ENCODE peak calls at places on chromosomes 12 and 14, in ten cellular contexts. N, J, G, Y, B, R, L, A, U and V are unnamed samples. For H3K4me1, the result is how much of the 10 kb centered on the place peaks cover.

GRCh38 chr12:24903305-24904088 is 45.4 kb downstream of the BCAT1 start:
- DNase-seq in Y (no peak), B (peak), N (no peak), G (peak), L (no peak), J (no peak), U (no peak), R (no peak), A (no peak), V (no peak)

GRCh38 chr12:119179335-119180021 is 747 bp downstream of the HSPB8 start:
- DNase-seq in J (peak), L (peak), B (peak), A (peak), Y (no peak), U (peak), G (peak), R (peak), N (peak), V (no peak)

GRCh38 chr12:62375603-62376002 is 91.0 kb upstream of the MON2 start:
- DNase-seq in N (no peak), A (no peak), R (no peak), Y (no peak), L (no peak), B (no peak), G (no peak), J (no peak), U (no peak), V (no peak)

GRCh38 chr12:116609715-116610114 is 50.5 kb downstream of the MAP1LC3B2 start:
- DNase-seq in U (no peak), G (no peak), R (no peak), N (no peak), Y (no peak), J (no peak), B (peak), A (no peak), L (no peak), V (peak)

GRCh38 chr14:33062476-33062875 is 123.8 kb downstream of the NPAS3 start:
- DNase-seq in L (no peak), N (no peak), U (no peak), J (no peak), Y (no peak), R (no peak), G (no peak), B (no peak), A (no peak), V (no peak)

GRCh38 chr14:49895480-49895879 is 2.6 kb downstream of the ARF6 start:
- DNase-seq in Y (no peak), L (no peak), R (no peak), U (no peak), N (no peak), J (no peak), A (no peak), G (no peak), B (no peak), V (peak)

GRCh38 chr14:54621686-54622085 is 54.8 kb downstream of the SAMD4A start:
- DNase-seq in G (peak), U (no peak), Y (no peak), L (no peak), A (no peak), N (no peak), J (no peak), B (no peak), R (no peak), V (no peak)

GRCh38 chr14:103732868-103733626 is 17.4 kb downstream of the ZFYVE21 start:
- DNase-seq in U (no peak), A (no peak), G (no peak), R (no peak), Y (no peak), J (no peak), N (no peak), B (no peak), L (no peak), V (no peak)

GRCh38 chr14:55019968-55020554 is 6.8 kb downstream of the WDHD1 start:
- DNase-seq in G (no peak), N (no peak), A (no peak), Y (no peak), U (no peak), R (no peak), B (no peak), L (no peak), J (peak), V (no peak)

GRCh38 chr14:103889313-103890051 is 38.8 kb upstream of the TDRD9 start:
- DNase-seq in G (no peak), R (peak), Y (peak), U (no peak), J (peak), B (no peak), N (peak), A (no peak), L (no peak), V (peak)

DNA sequence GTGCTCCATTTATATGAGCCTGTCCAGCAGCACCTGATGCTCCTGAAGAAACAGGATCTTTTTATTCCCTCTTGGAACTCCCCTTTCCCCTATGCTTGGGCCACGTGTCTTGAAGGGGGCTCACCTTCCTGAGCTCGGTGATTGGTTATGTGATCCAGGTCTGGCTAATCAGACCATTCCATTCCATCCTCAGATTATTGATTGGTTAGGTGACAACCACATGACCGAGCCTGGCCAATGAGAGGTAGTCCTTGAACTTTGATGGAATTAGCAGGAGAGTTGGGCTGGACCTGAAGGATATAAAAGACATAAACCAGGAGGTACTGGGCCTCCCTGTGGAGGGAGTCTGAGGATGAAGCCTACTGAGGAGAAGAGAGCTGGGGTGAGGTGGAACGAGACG is 216.6 kb upstream of the LHX5 start:
- DNase-seq in B (no peak), U (no peak), A (no peak), J (no peak), R (no peak), N (no peak), Y (no peak), L (no peak), G (no peak), V (no peak)
- H3K4me1 ChIP-seq in B (under half), U (under half), A (under half), J (under half), R (under half), N (under half), Y (under half), L (under half), G (under half), V (under half)

GRCh38 chr14:36020120-36021029 is 156.1 kb downstream of the PTCSC3 start:
- DNase-seq in J (no peak), G (no peak), R (no peak), N (no peak), Y (no peak), A (no peak), B (peak), L (no peak), U (no peak), V (no peak)
- TF ChIP-seq CTCF in J (no peak), G (no peak), R (no peak), N (no peak), Y (no peak), A (no peak), B (no peak), L (no peak), U (no peak), V (no peak)

GRCh38 chr14:69665596-69665995 is 54.2 kb downstream of the SUSD6 start:
- DNase-seq in L (no peak), G (no peak), J (peak), R (no peak), A (no peak), Y (no peak), B (no peak), U (no peak), N (no peak), V (no peak)

GRCh38 chr14:69666112-69666511 is 54.7 kb downstream of the SUSD6 start:
- DNase-seq in N (no peak), G (no peak), A (no peak), R (no peak), U (no peak), L (no peak), B (no peak), Y (no peak), J (no peak), V (no peak)

GRCh38 chr14:69664190-69664742 is 52.9 kb downstream of the SUSD6 start:
- DNase-seq in N (no peak), R (no peak), G (no peak), Y (no peak), A (no peak), J (no peak), U (no peak), L (no peak), B (no peak), V (no peak)

GRCh38 chr14:69663322-69663686 is 51.9 kb downstream of the SUSD6 start:
- DNase-seq in R (no peak), Y (no peak), U (no peak), J (no peak), N (no peak), A (no peak), L (no peak), B (no peak), G (no peak), V (no peak)

DNA sequence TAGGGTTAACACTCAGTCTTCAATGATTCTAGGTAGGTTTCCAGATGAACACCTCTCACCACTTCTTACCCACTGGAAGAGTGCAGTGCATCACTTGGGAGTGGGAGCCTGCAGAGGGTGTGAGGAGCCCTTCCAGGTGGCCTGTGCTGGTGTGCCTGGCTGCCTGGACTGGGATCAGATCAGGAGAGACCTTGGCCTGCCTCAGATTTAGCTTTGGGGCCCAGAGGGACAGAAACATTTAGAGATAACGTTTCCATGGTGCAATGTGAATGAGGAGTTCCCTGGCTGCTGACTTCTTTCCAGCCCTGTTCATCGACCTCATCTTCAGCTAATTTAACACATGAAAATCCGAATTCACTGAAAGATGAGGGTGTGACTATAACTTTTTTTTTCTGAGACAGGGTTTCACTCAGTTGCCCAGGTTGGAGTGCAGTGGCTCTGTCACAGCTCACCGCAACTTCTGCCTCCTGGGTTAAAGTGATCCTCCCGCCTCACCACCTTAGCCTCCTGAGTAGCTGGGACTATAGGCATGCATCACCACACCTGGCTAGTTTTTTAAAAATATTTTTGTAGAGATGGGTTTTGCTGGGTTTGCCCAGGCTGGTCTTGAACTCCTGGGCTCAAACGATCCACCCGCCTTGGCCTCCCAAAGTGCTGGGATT is 53.6 kb downstream of the SUSD6 start:
- DNase-seq in Y (no peak), J (no peak), R (peak), N (peak), L (no peak), G (no peak), B (no peak), A (no peak), U (peak), V (no peak)
- H3K4me1 ChIP-seq in Y (half or more), J (under half), R (half or more), N (half or more), L (half or more), G (under half), B (under half), A (under half), U (half or more), V (under half)

DNA sequence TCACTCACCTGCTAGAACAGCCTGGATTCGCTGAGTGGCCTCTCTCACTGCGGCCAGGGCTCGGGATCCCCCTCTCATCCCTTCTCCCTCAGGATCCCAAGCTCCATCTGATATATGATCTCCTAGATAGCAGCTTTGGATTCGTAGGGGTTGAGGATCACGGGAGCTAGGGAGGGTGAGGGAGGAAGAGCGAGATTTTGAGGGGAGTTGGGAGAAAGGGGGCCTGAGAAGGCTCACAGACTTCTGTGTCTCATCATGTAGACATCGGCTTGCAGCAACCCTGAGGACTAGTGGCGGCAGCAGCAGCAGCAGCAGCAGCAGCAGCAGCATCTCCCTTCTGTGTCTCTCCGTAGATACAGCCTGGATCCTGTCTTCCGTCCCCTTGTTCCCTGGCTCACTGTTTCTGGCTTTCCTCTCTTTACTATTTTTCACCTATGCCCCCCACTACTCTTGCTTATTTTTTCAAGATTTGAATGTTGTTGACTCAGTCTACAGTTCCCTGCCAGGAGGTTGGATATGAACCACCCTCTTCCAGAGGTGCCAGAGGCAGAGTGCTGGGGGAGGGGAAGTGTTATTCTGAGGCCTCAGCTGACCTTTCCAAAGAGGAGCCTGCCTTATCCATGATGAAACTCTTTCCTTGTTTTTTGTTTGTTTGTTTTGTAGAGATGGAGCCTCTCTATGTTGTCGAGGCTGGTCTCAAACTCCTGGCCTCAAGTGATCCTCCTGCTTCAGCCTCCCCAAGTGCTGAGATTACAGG is at the start of gene CIROP:
- DNase-seq in U (no peak), A (no peak), Y (no peak), N (no peak), J (no peak), R (no peak), B (no peak), G (peak), L (no peak), V (no peak)
- TF ChIP-seq CTCF in U (no peak), A (no peak), Y (no peak), N (no peak), J (no peak), R (no peak), B (no peak), G (no peak), L (no peak), V (no peak)

GRCh38 chr12:618626-619025 is 44.6 kb downstream of the NINJ2 start:
- DNase-seq in U (no peak), A (no peak), B (no peak), J (no peak), G (no peak), N (no peak), L (no peak), Y (no peak), R (no peak), V (no peak)
- H3K4me1 ChIP-seq in U (half or more), A (under half), B (under half), J (under half), G (under half), N (under half), L (half or more), Y (under half), R (under half), V (under half)

GRCh38 chr14:59265808-59266207 is 77.3 kb downstream of the DAAM1 start:
- DNase-seq in G (no peak), N (no peak), Y (peak), A (no peak), J (no peak), B (no peak), R (no peak), U (no peak), L (no peak), V (no peak)

GRCh38 chr14:59267046-59267445 is 78.6 kb downstream of the DAAM1 start:
- DNase-seq in A (no peak), J (peak), L (no peak), B (no peak), N (no peak), R (no peak), Y (no peak), G (no peak), U (no peak), V (no peak)

GRCh38 chr14:59268011-59268410 is 79.5 kb downstream of the DAAM1 start:
- DNase-seq in R (no peak), U (no peak), B (no peak), L (no peak), G (peak), J (peak), N (no peak), Y (no peak), A (no peak), V (no peak)

GRCh38 chr14:59261334-59261733 is 72.9 kb downstream of the DAAM1 start:
- DNase-seq in U (no peak), N (no peak), Y (no peak), A (no peak), J (no peak), R (no peak), G (no peak), L (no peak), B (no peak), V (no peak)

GRCh38 chr14:59262717-59263469 is 74.4 kb downstream of the DAAM1 start:
- DNase-seq in G (no peak), B (no peak), Y (peak), A (peak), N (no peak), J (no peak), U (no peak), R (peak), L (no peak), V (peak)
- TF ChIP-seq CTCF in G (no peak), B (peak), Y (peak), A (no peak), N (no peak), J (no peak), U (peak), R (no peak), L (no peak), V (peak)

GRCh38 chr14:31968912-31969311 is 108.2 kb upstream of the ARHGAP5 start:
- DNase-seq in Y (no peak), G (no peak), B (no peak), R (no peak), L (no peak), J (no peak), N (no peak), A (no peak), U (no peak), V (no peak)
- H3K4me1 ChIP-seq in Y (under half), G (under half), B (under half), R (under half), L (under half), J (under half), N (under half), A (under half), U (under half), V (under half)

DNA sequence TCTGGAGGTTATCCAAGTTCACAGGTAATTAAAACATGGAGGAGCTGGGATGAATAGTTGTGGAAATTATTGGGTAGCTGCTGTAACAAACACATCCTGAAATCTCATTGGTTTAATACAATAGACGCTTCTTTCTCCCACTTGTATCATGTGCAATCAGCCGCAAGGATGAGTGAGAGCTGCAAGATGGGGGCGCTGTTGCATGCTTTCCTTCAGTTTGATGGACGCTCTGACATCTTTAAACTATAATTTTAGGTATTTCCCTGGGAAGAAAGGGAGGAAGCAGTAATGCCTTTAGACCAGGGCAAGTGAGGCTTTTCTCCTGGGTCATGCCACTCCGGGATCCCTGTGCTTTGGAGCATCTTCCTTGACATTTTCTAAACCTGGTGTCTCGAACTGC is 178.7 kb downstream of the PAWR start:
- DNase-seq in A (no peak), Y (no peak), N (no peak), B (peak), L (no peak), G (no peak), R (no peak), U (no peak), J (no peak), V (no peak)
- TF ChIP-seq CTCF in A (no peak), Y (no peak), N (no peak), B (peak), L (no peak), G (no peak), R (no peak), U (no peak), J (peak), V (no peak)

DNA sequence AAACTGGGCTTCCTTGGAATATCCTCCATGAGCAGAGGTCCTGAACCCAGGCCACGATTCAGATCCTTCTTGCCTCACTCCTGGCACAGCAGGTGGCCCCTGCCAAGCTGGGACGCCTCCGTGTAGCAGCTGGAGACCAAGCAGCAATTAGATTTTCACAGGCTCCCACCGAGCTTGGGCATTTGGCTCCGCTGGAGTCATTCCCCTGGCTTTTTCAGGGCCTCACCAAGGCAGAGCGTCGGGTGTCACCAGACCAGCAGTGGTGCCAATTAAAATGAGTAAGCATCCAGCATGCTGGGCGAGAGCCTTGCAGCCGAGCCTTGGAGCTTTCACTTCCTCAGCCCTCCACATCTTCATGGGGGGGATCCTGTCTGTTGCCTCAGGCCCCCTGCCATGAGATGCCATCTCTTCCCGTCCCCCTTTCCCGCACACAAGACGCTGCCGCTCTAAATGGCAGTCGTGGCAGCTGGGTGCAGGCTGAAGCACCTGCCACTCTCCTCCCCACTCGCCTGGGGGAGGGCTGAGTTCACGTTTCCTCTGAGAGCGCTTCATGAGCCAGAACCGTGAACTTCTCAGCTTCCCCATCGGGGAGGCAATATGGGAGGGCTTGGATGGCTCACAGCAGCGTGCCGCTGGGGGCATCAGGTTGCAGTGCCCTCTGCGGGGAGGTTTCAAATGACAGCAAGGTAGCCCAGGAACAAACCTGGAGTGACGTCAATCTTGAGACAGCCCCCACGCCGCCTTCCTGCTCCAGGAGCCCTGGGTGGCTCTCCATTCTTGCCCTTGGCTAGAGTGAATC is 11.7 kb downstream of the TPCN1 start:
- DNase-seq in A (no peak), L (peak), U (peak), B (peak), G (no peak), R (peak), N (no peak), Y (peak), J (peak), V (no peak)
- H3K4me1 ChIP-seq in A (under half), L (half or more), U (half or more), B (under half), G (under half), R (half or more), N (under half), Y (half or more), J (under half), V (under half)